ENCODE peak calls at places on chromosomes 3 and 15, in four cellular contexts. V is right cardiac atrium, T is A549, B is SK-N-MC. M is an unnamed sample.
A peak's percentile ranks its signal among the peaks of the same experiment; 100 is the strongest.

GRCh38 chr15:91530951-91531582 is 322.4 kb upstream of the SLCO3A1 start:
- DNase-seq in V (no peak), T (no peak), B (no peak), M (peak; percentile 41)

GRCh38 chr15:85707519-85708338 is 87.0 kb downstream of the KLHL25 start:
- DNase-seq in V (peak; percentile 21), T (no peak), B (no peak), M (no peak)

GRCh38 chr3:136311256-136311655 is 61.1 kb downstream of the PCCB start:
- DNase-seq in V (no peak), T (no peak), B (no peak), M (no peak)

GRCh38 chr3:69439683-69440270 is 53.9 kb upstream of the FRMD4B start:
- DNase-seq in V (no peak), T (no peak), B (no peak), M (no peak)

GRCh38 chr3:105422645-105423044 is 55.9 kb downstream of the ALCAM start:
- DNase-seq in V (no peak), T (no peak), B (no peak), M (no peak)

GRCh38 chr15:58770519-58770856 is 614 bp upstream of the MINDY2 start:
- DNase-seq in V (no peak), T (peak; percentile 68), B (peak; percentile 51), M (no peak)

GRCh38 chr3:123143669-123144411 is 57.9 kb upstream of the SEC22A start:
- DNase-seq in V (no peak), T (no peak), B (peak; percentile 87), M (no peak)

GRCh38 chr3:79246875-79247274 is 520.9 kb downstream of the ROBO1 start:
- DNase-seq in V (no peak), T (no peak), B (no peak), M (no peak)

GRCh38 chr3:71428841-71429609 is 154.5 kb downstream of the FOXP1 start:
- DNase-seq in V (peak; percentile 69), T (no peak), B (no peak), M (no peak)

GRCh38 chr15:85545185-85545584 is 164.8 kb downstream of the AKAP13 start:
- DNase-seq in V (no peak), T (no peak), B (no peak), M (no peak)

GRCh38 chr3:119405315-119405714 is 58.1 kb downstream of the TMEM39A start:
- DNase-seq in V (no peak), T (no peak), B (no peak), M (no peak)

GRCh38 chr3:101851833-101852232 is 2.5 kb downstream of the NFKBIZ start:
- DNase-seq in V (no peak), T (no peak), B (no peak), M (no peak)

GRCh38 chr3:101853465-101853864 is 4.2 kb downstream of the NFKBIZ start:
- DNase-seq in V (peak; percentile 36), T (no peak), B (no peak), M (no peak)

GRCh38 chr3:101852315-101852714 is 3.0 kb downstream of the NFKBIZ start:
- DNase-seq in V (no peak), T (no peak), B (no peak), M (no peak)

GRCh38 chr3:101853971-101854370 is 4.7 kb downstream of the NFKBIZ start:
- DNase-seq in V (no peak), T (no peak), B (no peak), M (no peak)

DNA sequence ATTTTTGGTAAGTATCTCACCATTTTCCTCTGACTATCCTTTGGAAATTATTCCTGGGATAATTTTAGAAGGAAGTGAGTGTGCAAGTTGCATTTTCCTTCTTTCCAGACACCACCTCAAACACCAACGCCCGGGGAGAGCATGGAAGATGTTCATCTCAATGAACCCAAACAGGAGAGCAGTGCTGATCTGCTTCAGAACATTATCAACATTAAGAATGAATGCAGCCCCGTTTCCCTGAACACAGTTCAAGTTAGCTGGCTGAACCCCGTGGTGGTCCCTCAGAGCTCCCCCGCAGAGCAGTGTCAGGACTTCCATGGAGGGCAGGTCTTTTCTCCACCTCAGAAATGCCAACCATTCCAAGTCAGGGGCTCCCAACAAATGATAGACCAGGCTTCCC is 3.7 kb downstream of the NFKBIZ start:
- DNase-seq in V (no peak), T (no peak), B (no peak), M (no peak)
- H3K4me3 ChIP-seq in V (no peak overlapping the region), T (peak overlapping the region; percentile 13), B (no peak overlapping the region), M (no peak overlapping the region)

DNA sequence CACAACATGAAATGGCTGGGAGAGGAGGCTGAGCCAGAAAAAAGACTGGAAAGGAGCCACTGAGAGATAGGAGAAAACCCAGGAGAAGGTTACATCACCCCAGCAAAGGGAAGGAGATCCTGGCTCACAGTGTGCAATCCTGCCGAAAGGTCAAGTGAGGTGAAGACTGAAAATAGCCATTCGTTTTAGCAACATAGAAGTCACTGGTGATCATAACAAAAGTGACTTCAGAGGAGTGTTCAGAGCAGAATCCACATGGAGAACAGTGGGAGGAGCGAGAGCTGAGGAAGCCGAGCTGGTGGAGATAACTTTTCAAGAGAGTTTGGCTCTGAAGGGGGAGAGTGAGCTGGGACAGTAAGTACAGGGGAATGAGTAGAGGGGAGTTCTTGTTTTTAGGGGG is 5.4 kb upstream of the HEG1 start:
- DNase-seq in V (peak; percentile 86), T (no peak), B (no peak), M (peak; percentile 68)
- H3K4me3 ChIP-seq in V (peak overlapping the region; percentile 8), T (no peak overlapping the region), B (no peak overlapping the region), M (no peak overlapping the region)

GRCh38 chr3:11847035-11847394 is 330 bp upstream of the TAMM41 start:
- DNase-seq in V (no peak), T (no peak), B (no peak), M (no peak)
- H3K4me3 ChIP-seq in V (peak overlapping the region; percentile 73), T (peak overlapping the region; percentile 94), B (peak overlapping the region; percentile 90), M (peak overlapping the region; percentile 91)

GRCh38 chr3:55127565-55127964 is 199.7 kb upstream of the LRTM1 start:
- DNase-seq in V (no peak), T (no peak), B (no peak), M (no peak)
- H3K4me3 ChIP-seq in V (no peak overlapping the region), T (no peak overlapping the region), B (no peak overlapping the region), M (no peak overlapping the region)

DNA sequence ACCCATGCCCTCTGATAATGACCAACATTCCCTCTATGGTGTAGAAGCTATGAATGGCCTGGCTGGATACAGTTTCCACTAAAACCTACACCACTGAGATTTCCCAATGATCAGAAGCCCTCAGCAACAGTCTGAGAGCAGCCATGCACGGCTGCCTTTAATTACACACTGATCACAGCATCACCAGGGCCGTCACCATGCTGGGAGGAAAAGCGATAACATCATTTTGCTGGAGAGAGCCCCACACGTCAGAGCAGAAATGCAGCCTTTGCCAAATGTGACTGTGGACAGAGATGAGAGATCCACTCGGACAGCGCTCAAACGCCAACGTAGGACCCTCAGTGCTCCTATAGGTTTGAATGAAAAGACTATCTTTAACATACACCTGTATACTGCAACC is 135.0 kb downstream of the XXYLT1 start:
- DNase-seq in V (no peak), T (no peak), B (no peak), M (no peak)
- H3K4me3 ChIP-seq in V (no peak overlapping the region), T (no peak overlapping the region), B (no peak overlapping the region), M (no peak overlapping the region)

M was measured in gastrocnemius medialis.